ENCODE peak calls at places on chromosomes 7 and 10, in nine cellular contexts. L is hepatocyte, U is MM.1S, M is PC-3, J is SK-N-SH, N is GM23338, G is OCI-LY7, Q is HCT116, K is neural progenitor cell. P is an unnamed sample. For H3K4me1, the result is how much of the 10 kb centered on the place peaks cover.

GRCh38 chr10:34311679-34312078 is 503.4 kb downstream of the PARD3 start:
- DNase-seq in J (no peak), Q (no peak), L (no peak), N (no peak), G (no peak), M (peak), K (no peak), U (no peak), P (no peak)

GRCh38 chr7:3431306-3431705 is 130.3 kb downstream of the SDK1 start:
- DNase-seq in N (no peak), M (no peak), G (no peak), J (no peak), L (no peak), K (no peak), Q (no peak), U (no peak), P (no peak)

GRCh38 chr7:21944616-21945373 is 904 bp downstream of the CDCA7L start:
- DNase-seq in G (peak), M (peak), L (peak), Q (peak), J (no peak), U (peak), N (peak), K (peak), P (peak)

GRCh38 chr10:95578619-95579018 is 17.4 kb upstream of the SORBS1 start:
- DNase-seq in M (no peak), L (no peak), J (no peak), G (no peak), U (no peak), K (no peak), N (no peak), Q (no peak), P (no peak)

GRCh38 chr10:29535012-29535777 is 99.6 kb downstream of the SVIL start:
- DNase-seq in K (peak), U (no peak), Q (peak), M (peak), L (peak), G (no peak), N (peak), J (peak), P (peak)

GRCh38 chr7:124101173-124101768 is 68.4 kb upstream of the TMEM229A start:
- DNase-seq in K (peak), J (peak), M (peak), L (peak), Q (peak), N (peak), U (peak), G (peak), P (peak)

GRCh38 chr10:46283217-46283944 is 3.4 kb upstream of the ANTXRL start:
- DNase-seq in U (no peak), J (no peak), L (no peak), G (peak), Q (no peak), N (no peak), K (no peak), M (no peak), P (no peak)

GRCh38 chr10:11403116-11403515 is 208.3 kb downstream of the USP6NL start:
- DNase-seq in G (peak), L (no peak), N (no peak), Q (no peak), J (no peak), K (no peak), M (no peak), U (no peak), P (no peak)

GRCh38 chr7:25025218-25025671 is 45.3 kb upstream of the OSBPL3 start:
- DNase-seq in Q (no peak), U (no peak), G (no peak), J (no peak), L (peak), K (no peak), M (peak), N (no peak), P (peak)

GRCh38 chr10:5976689-5977470 is 463 bp downstream of the IL15RA start:
- DNase-seq in Q (peak), G (peak), U (peak), M (peak), J (no peak), N (peak), L (peak), K (peak), P (peak)

GRCh38 chr10:112375721-112376577 is 2.0 kb downstream of the ACSL5 start:
- DNase-seq in G (peak), Q (no peak), U (peak), J (no peak), M (peak), L (no peak), N (no peak), K (no peak), P (peak)

GRCh38 chr10:53315709-53316108 is 543.1 kb upstream of the MBL2 start:
- DNase-seq in G (no peak), M (peak), N (peak), K (no peak), L (no peak), U (no peak), J (no peak), Q (no peak), P (peak)

GRCh38 chr10:102352066-102352715 is 43.3 kb upstream of the NFKB2 start:
- DNase-seq in L (peak), K (peak), J (peak), G (peak), U (peak), N (peak), M (peak), Q (peak), P (peak)

GRCh38 chr7:154304740-154305679 is 252.8 kb downstream of the DPP6 start:
- DNase-seq in L (peak), M (no peak), U (no peak), G (no peak), K (peak), N (no peak), Q (no peak), J (peak), P (no peak)

GRCh38 chr10:71045936-71046335 is 157.6 kb upstream of the PCBD1 start:
- DNase-seq in Q (no peak), U (no peak), N (no peak), M (no peak), K (no peak), G (no peak), J (no peak), L (no peak), P (no peak)

GRCh38 chr7:105837765-105838241 is 38.6 kb downstream of the ATXN7L1 start:
- DNase-seq in Q (no peak), K (peak), G (no peak), N (peak), J (no peak), L (no peak), M (no peak), U (no peak), P (no peak)

GRCh38 chr7:42915356-42915755 is 3.5 kb upstream of the C7orf25 start:
- DNase-seq in L (no peak), N (no peak), G (no peak), K (no peak), J (no peak), M (no peak), U (no peak), Q (no peak), P (peak)

GRCh38 chr7:120079704-120080103 is 193.3 kb upstream of the KCND2 start:
- DNase-seq in K (no peak), G (no peak), U (no peak), M (no peak), J (no peak), L (no peak), N (no peak), Q (no peak), P (no peak)

GRCh38 chr10:99975106-99975829 is 34.5 kb downstream of the DNMBP start:
- DNase-seq in U (no peak), N (no peak), M (no peak), Q (no peak), J (no peak), K (no peak), L (no peak), G (peak), P (no peak)

GRCh38 chr10:71767420-71768035 is 5.8 kb downstream of the VSIR start:
- DNase-seq in J (no peak), U (no peak), L (peak), N (no peak), Q (no peak), M (peak), G (no peak), K (no peak), P (peak)

GRCh38 chr10:132690821-132691610 is 94.9 kb downstream of the NKX6-2 start:
- DNase-seq in N (no peak), J (no peak), M (no peak), U (no peak), Q (no peak), G (no peak), L (no peak), K (no peak), P (no peak)

GRCh38 chr10:103849880-103850571 is 5.3 kb downstream of the SH3PXD2A start:
- DNase-seq in Q (no peak), K (no peak), U (no peak), G (no peak), J (no peak), M (peak), N (no peak), L (no peak), P (peak)

GRCh38 chr10:26249681-26250080 is 33.1 kb downstream of the GAD2 start:
- DNase-seq in J (no peak), L (no peak), M (no peak), N (no peak), G (no peak), Q (no peak), U (no peak), K (no peak), P (no peak)

GRCh38 chr10:89915021-89915420 is 213.6 kb downstream of the KIF20B start:
- DNase-seq in G (no peak), L (no peak), U (no peak), Q (no peak), K (no peak), J (no peak), M (no peak), N (no peak), P (no peak)

GRCh38 chr10:89921422-89921821 is 220.0 kb downstream of the KIF20B start:
- DNase-seq in J (no peak), U (no peak), Q (peak), L (no peak), M (peak), K (no peak), N (no peak), G (no peak), P (no peak)

GRCh38 chr10:89915970-89916369 is 214.6 kb downstream of the KIF20B start:
- DNase-seq in K (no peak), N (no peak), U (no peak), J (no peak), Q (no peak), L (no peak), M (no peak), G (no peak), P (no peak)

DNA sequence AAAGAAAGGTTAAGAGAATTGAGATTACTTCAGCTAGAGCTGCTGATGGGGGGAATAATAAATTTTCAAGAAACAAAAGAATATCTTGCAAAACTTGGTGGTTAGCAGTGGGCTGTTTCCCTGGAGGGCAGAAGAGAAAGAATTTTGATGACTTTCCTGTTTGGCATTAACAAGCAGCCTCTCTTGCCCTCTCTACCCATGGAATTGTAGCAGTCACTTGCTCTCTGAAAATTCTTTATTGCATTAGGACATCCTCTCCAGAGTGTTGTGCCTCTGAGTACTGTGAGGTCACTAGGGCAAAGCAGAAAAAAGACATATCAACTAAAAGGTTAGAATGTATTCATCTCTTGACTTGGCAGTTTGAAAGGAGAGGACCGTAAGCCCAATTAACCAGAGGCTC is 215.1 kb downstream of the KIF20B start:
- DNase-seq in M (peak), Q (no peak), K (no peak), U (no peak), G (no peak), L (no peak), N (no peak), J (no peak), P (peak)
- TF ChIP-seq EZH2phosphoT487 in M (no peak), Q (no peak), K (no peak), U (no peak), G (no peak), L (no peak), N (no peak), J (no peak), P (no peak)

GRCh38 chr7:92797693-92798092 is 38.7 kb downstream of the CDK6 start:
- DNase-seq in J (no peak), L (no peak), U (no peak), Q (no peak), K (no peak), M (no peak), G (no peak), N (no peak), P (peak)

GRCh38 chr7:92798517-92799249 is 37.7 kb downstream of the CDK6 start:
- DNase-seq in N (no peak), U (no peak), M (no peak), Q (no peak), L (no peak), J (no peak), K (no peak), G (no peak), P (no peak)

GRCh38 chr7:92794846-92795245 is 41.5 kb downstream of the CDK6 start:
- DNase-seq in K (no peak), Q (no peak), G (no peak), U (no peak), M (no peak), J (no peak), L (no peak), N (no peak), P (no peak)

GRCh38 chr7:92799446-92800211 is 36.7 kb downstream of the CDK6 start:
- DNase-seq in L (no peak), N (no peak), M (no peak), Q (no peak), J (no peak), U (no peak), K (no peak), G (no peak), P (no peak)

GRCh38 chr7:92797284-92797683 is 39.1 kb downstream of the CDK6 start:
- DNase-seq in Q (no peak), U (no peak), J (no peak), M (no peak), K (no peak), G (no peak), L (no peak), N (no peak), P (peak)
- H3K4me1 ChIP-seq in Q (under half), U (under half), J (under half), M (under half), K (under half), G (under half), L (under half), N (under half), P (under half)

GRCh38 chr7:129769866-129770808 is 158.6 kb downstream of the NRF1 start:
- DNase-seq in L (no peak), K (no peak), G (no peak), Q (no peak), N (no peak), U (no peak), J (peak), M (no peak), P (no peak)

GRCh38 chr7:129771928-129772479 is 160.5 kb downstream of the NRF1 start:
- DNase-seq in U (no peak), G (no peak), M (no peak), L (no peak), K (peak), N (no peak), Q (no peak), J (peak), P (no peak)

GRCh38 chr7:129773328-129773731 is 161.8 kb downstream of the NRF1 start:
- DNase-seq in N (no peak), L (no peak), Q (no peak), U (no peak), G (no peak), K (no peak), J (peak), M (no peak), P (no peak)

GRCh38 chr7:129772646-129773280 is 161.2 kb downstream of the NRF1 start:
- DNase-seq in L (no peak), Q (no peak), M (no peak), N (no peak), U (no peak), K (no peak), J (peak), G (no peak), P (no peak)

DNA sequence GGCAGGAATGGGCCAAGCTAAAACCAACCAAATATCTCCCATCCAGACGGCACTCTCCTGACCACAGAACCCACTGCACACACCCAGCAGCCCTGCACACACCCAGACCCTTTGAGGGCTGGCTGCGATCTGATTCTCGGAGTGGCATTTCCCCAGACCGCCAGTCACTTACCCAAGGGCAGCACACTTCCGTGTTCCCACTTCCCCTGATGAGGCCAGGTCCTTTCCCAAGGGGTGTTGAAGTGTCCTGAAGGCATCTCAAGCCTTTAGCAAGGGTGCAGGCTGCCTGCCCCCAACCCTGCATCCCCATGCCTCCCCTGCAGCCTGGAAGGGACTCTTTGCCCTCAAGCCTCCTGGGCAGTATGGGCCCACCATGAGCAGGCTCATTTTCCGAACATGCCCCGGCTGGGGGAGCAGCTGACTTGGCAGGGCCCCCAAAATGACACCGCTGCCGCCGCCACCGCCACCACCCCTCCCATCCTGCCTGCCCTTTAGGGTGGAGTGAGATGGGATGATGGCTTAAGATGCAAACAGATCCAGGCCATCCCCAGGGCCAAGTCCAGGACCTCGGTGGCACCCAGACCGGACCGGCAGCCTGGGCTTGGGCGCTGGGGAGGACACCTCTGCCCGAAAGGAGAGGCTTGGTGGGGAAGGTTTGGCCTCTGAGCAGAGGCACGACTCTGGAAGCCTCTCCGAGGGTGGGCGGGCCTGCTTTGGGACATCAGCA is 159.8 kb downstream of the NRF1 start:
- DNase-seq in J (peak), L (no peak), M (no peak), Q (no peak), U (no peak), K (no peak), N (no peak), G (no peak), P (no peak)
- H2AFZ ChIP-seq in J (no peak), L (no peak), M (no peak), Q (no peak), U (no peak), K (peak), N (no peak), G (no peak), P (no peak)

DNA sequence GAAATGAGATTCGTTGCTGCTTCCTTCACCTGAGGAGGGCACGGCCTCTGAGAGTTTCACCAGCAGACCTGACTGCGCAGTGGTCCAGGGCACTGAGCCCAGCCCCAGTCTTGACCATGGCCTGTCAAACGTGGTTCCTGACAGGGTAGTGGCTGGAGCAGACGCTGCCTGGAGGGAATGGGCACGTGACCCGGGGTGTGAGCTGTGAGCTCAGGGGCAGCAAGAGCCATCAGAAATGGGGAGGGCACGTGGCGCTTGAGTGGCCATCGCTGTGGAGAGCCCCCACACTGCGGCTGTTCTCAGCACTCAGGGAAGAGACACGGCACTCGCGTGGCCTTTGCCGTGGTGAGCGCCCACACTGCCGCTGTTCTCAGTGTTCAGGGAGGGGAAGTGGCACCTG is 12.0 kb downstream of the FAM20C start:
- DNase-seq in J (no peak), N (no peak), M (no peak), G (no peak), Q (no peak), U (no peak), L (no peak), K (no peak), P (no peak)
- TF ChIP-seq EZH2phosphoT487 in J (no peak), N (no peak), M (no peak), G (no peak), Q (no peak), U (no peak), L (no peak), K (no peak), P (no peak)

DNA sequence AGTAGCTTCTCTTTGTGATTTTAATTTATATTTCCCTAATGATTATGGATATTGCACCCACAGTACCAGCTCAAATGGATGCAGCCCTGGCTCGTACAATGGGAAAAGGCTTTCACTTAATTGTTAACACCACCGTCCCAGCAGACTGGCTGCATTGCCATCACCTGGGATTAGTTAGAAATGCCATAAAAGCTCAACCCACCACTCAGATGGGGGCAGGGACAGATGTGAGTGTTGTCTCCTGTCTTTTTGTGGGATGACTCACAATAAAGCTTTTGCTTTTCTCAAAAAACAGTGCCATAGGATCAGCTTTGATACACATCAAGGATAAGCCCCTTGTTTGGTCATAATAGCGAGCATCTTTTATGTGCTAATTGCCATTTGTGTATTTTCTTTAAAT is 729.1 kb downstream of the TNS3 start:
- DNase-seq in L (no peak), K (no peak), U (no peak), M (no peak), Q (no peak), G (no peak), N (no peak), J (no peak), P (no peak)
- H3K4me1 ChIP-seq in L (under half), K (under half), U (under half), M (under half), Q (under half), G (under half), N (under half), J (under half), P (half or more)

GRCh38 chr7:14761506-14762296 is 140.8 kb downstream of the DGKB start:
- DNase-seq in K (no peak), L (peak), Q (no peak), M (peak), G (no peak), U (no peak), J (no peak), N (no peak), P (peak)
- H2AFZ ChIP-seq in K (peak), L (peak), Q (no peak), M (peak), G (no peak), U (no peak), J (peak), N (peak), P (peak)

P was measured in GM23248.